ENCODE peak calls at places on chromosomes 16 and 17, in five cellular contexts. B, D, W, Q and L are unnamed samples.

GRCh38 chr16:86222965-86223551 is 287.3 kb upstream of the FOXF1 start:
- DNase-seq in B (no peak), D (no peak), W (no peak), Q (no peak), L (no peak)

GRCh38 chr17:1153795-1154546 is 25.8 kb downstream of the ABR start:
- DNase-seq in B (no peak), D (peak; percentile 75), W (no peak), Q (peak; percentile 22), L (no peak)

GRCh38 chr16:81212830-81213465 is 25.5 kb upstream of the BCO1 start:
- DNase-seq in B (no peak), D (no peak), W (no peak), Q (no peak), L (no peak)

GRCh38 chr17:21124096-21124495 is 2.7 kb upstream of the DHRS7B start:
- DNase-seq in B (no peak), D (no peak), W (no peak), Q (no peak), L (no peak)

GRCh38 chr17:1617620-1618174 is 10.9 kb downstream of the SLC43A2 start:
- DNase-seq in B (no peak), D (peak; percentile 73), W (no peak), Q (peak; percentile 90), L (no peak)

GRCh38 chr17:73799781-73800627 is 155.8 kb upstream of the SDK2 start:
- DNase-seq in B (no peak), D (no peak), W (no peak), Q (no peak), L (no peak)

GRCh38 chr16:85173981-85174751 is 61.9 kb upstream of the CIBAR2 start:
- DNase-seq in B (no peak), D (peak; percentile 57), W (peak; percentile 66), Q (peak; percentile 86), L (no peak)

GRCh38 chr17:56136316-56136715 is 17.0 kb upstream of the ANKFN1 start:
- DNase-seq in B (no peak), D (no peak), W (no peak), Q (no peak), L (no peak)

GRCh38 chr16:30615358-30616076 is 5.3 kb upstream of the ZNF689 start:
- DNase-seq in B (no peak), D (peak; percentile 39), W (no peak), Q (peak; percentile 27), L (peak; percentile 82)

GRCh38 chr16:30561212-30561816 is 3.1 kb upstream of the ZNF764 start:
- DNase-seq in B (no peak), D (peak; percentile 55), W (no peak), Q (no peak), L (no peak)